ENCODE peak calls at places on chromosomes 3 and 15, in six cellular contexts. S is GM04504, U is glutamatergic neuron, G is NCI-H2029, C is RPMI7951, O is EH. F is an unnamed sample.

GRCh38 chr3:155428558-155428957 is 135.1 kb upstream of the STRIT1 start:
- DNase-seq in S (peak), U (no peak), G (no peak), C (peak), O (peak), F (peak)

GRCh38 chr3:27293954-27294353 is 75.2 kb downstream of the NEK10 start:
- DNase-seq in S (no peak), U (no peak), G (no peak), C (peak), O (peak), F (peak)

GRCh38 chr15:58760385-58761009 is 10.6 kb upstream of the MINDY2 start:
- DNase-seq in S (no peak), U (no peak), G (no peak), C (no peak), O (no peak), F (no peak)

GRCh38 chr15:49664706-49665105 is 43.9 kb downstream of the DTWD1 start:
- DNase-seq in S (no peak), U (no peak), G (no peak), C (no peak), O (no peak), F (no peak)

GRCh38 chr3:114848643-114849350 is 298.3 kb downstream of the ZBTB20 start:
- DNase-seq in S (no peak), U (peak), G (no peak), C (no peak), O (no peak), F (no peak)

GRCh38 chr3:65734792-65735191 is 303.9 kb downstream of the MAGI1 start:
- DNase-seq in S (no peak), U (no peak), G (no peak), C (no peak), O (no peak), F (no peak)

GRCh38 chr3:12963869-12964712 is 109.1 kb downstream of the IQSEC1 start:
- DNase-seq in S (peak), U (no peak), G (peak), C (peak), O (peak), F (no peak)

GRCh38 chr3:158770254-158771017 is 31.4 kb upstream of the MFSD1 start:
- DNase-seq in S (peak), U (no peak), G (no peak), C (peak), O (peak), F (peak)

GRCh38 chr3:197730200-197730599 is 6.5 kb downstream of the RUBCN start:
- DNase-seq in S (no peak), U (no peak), G (no peak), C (peak), O (peak), F (peak)

GRCh38 chr3:48130321-48130881 is 57.8 kb downstream of the CDC25A start:
- DNase-seq in S (peak), U (no peak), G (no peak), C (peak), O (peak), F (no peak)

GRCh38 chr3:148820885-148821284 is 6.7 kb upstream of the CPB1 start:
- DNase-seq in S (no peak), U (no peak), G (no peak), C (no peak), O (no peak), F (no peak)

GRCh38 chr15:63038926-63039673 is 3.4 kb upstream of the TPM1 start:
- DNase-seq in S (no peak), U (no peak), G (no peak), C (peak), O (peak), F (peak)

GRCh38 chr15:68228971-68229385 is 550 bp downstream of the CLN6 start:
- DNase-seq in S (no peak), U (no peak), G (no peak), C (no peak), O (no peak), F (peak)